ENCODE peak calls at places on chromosomes 16 and 17, in five cellular contexts. One of them, this sample, is unnamed. For H3K36me3, the result is how much of the 10 kb centered on the place peaks cover.

GRCh38 chr16:17251496-17251895 is 219.3 kb downstream of the XYLT1 start:
- DNase-seq in SK-N-SH: no peak
- DNase-seq in upper lobe of left lung: no peak
- DNase-seq in stomach: no peak
- DNase-seq in transverse colon: no peak
- DNase-seq in this sample: no peak

GRCh38 chr17:62819511-62820221 is 11.6 kb upstream of the MARCHF10 start:
- DNase-seq in SK-N-SH: peak
- DNase-seq in upper lobe of left lung: no peak
- DNase-seq in stomach: peak
- DNase-seq in transverse colon: peak
- DNase-seq in this sample: peak

GRCh38 chr16:84874004-84874435 is 54.2 kb downstream of the CRISPLD2 start:
- DNase-seq in stomach: no peak
- DNase-seq in transverse colon: no peak
- DNase-seq in upper lobe of left lung: no peak
- DNase-seq in SK-N-SH: peak
- DNase-seq in this sample: no peak

GRCh38 chr17:66948061-66948750 is 16.3 kb upstream of the CACNG4 start:
- DNase-seq in SK-N-SH: peak
- DNase-seq in stomach: no peak
- DNase-seq in transverse colon: no peak
- DNase-seq in upper lobe of left lung: no peak
- DNase-seq in this sample: no peak

GRCh38 chr17:13981881-13982280 is 87.4 kb upstream of the COX10 start:
- DNase-seq in SK-N-SH: peak
- DNase-seq in upper lobe of left lung: no peak
- DNase-seq in transverse colon: no peak
- DNase-seq in stomach: no peak
- DNase-seq in this sample: no peak

GRCh38 chr17:74738051-74738996 is 1.3 kb downstream of the RAB37 start:
- DNase-seq in upper lobe of left lung: no peak
- DNase-seq in SK-N-SH: no peak
- DNase-seq in transverse colon: peak
- DNase-seq in stomach: peak
- DNase-seq in this sample: no peak

GRCh38 chr16:81629896-81630631 is 149.0 kb upstream of the PLCG2 start:
- DNase-seq in transverse colon: no peak
- DNase-seq in SK-N-SH: no peak
- DNase-seq in stomach: no peak
- DNase-seq in upper lobe of left lung: peak
- DNase-seq in this sample: no peak

GRCh38 chr17:35129154-35129972 is 7.9 kb downstream of the FNDC8 start:
- DNase-seq in upper lobe of left lung: no peak
- DNase-seq in SK-N-SH: no peak
- DNase-seq in stomach: no peak
- DNase-seq in transverse colon: no peak
- DNase-seq in this sample: no peak

GRCh38 chr16:12999368-12999767 is 98.0 kb downstream of the SHISA9 start:
- DNase-seq in upper lobe of left lung: no peak
- DNase-seq in transverse colon: no peak
- DNase-seq in SK-N-SH: no peak
- DNase-seq in stomach: no peak
- DNase-seq in this sample: no peak

GRCh38 chr16:85789773-85790172 is 9.6 kb downstream of the EMC8 start:
- DNase-seq in stomach: no peak
- DNase-seq in upper lobe of left lung: no peak
- DNase-seq in transverse colon: no peak
- DNase-seq in SK-N-SH: no peak
- DNase-seq in this sample: no peak

GRCh38 chr17:77332981-77333685 is 192.4 kb downstream of the SEC14L1 start:
- DNase-seq in SK-N-SH: no peak
- DNase-seq in upper lobe of left lung: no peak
- DNase-seq in stomach: peak
- DNase-seq in transverse colon: no peak
- DNase-seq in this sample: peak

GRCh38 chr17:81139428-81139827 is 25.9 kb upstream of the PVALEF start:
- DNase-seq in stomach: no peak
- DNase-seq in transverse colon: no peak
- DNase-seq in upper lobe of left lung: peak
- DNase-seq in SK-N-SH: no peak
- DNase-seq in this sample: no peak

GRCh38 chr16:73530529-73530928 is 482.6 kb upstream of the ZFHX3 start:
- DNase-seq in SK-N-SH: no peak
- DNase-seq in transverse colon: no peak
- DNase-seq in stomach: no peak
- DNase-seq in upper lobe of left lung: no peak
- DNase-seq in this sample: no peak

GRCh38 chr17:4861052-4861451 is 27.9 kb downstream of the MINK1 start:
- DNase-seq in upper lobe of left lung: no peak
- DNase-seq in transverse colon: no peak
- DNase-seq in stomach: no peak
- DNase-seq in SK-N-SH: no peak
- DNase-seq in this sample: no peak

GRCh38 chr17:6415616-6416015 is 19.3 kb downstream of the AIPL1 start:
- DNase-seq in SK-N-SH: no peak
- DNase-seq in upper lobe of left lung: no peak
- DNase-seq in transverse colon: no peak
- DNase-seq in stomach: no peak
- DNase-seq in this sample: no peak

GRCh38 chr16:9042943-9043680 is 48.3 kb upstream of the HAPSTR1 start:
- DNase-seq in stomach: no peak
- DNase-seq in SK-N-SH: no peak
- DNase-seq in transverse colon: no peak
- DNase-seq in upper lobe of left lung: no peak
- DNase-seq in this sample: no peak

GRCh38 chr17:78472035-78472905 is 93.8 kb downstream of the PGS1 start:
- DNase-seq in transverse colon: no peak
- DNase-seq in upper lobe of left lung: no peak
- DNase-seq in stomach: no peak
- DNase-seq in SK-N-SH: no peak
- DNase-seq in this sample: no peak

GRCh38 chr16:16151315-16151714 is 72.0 kb downstream of the ABCC6 start:
- DNase-seq in SK-N-SH: no peak
- DNase-seq in upper lobe of left lung: no peak
- DNase-seq in transverse colon: no peak
- DNase-seq in stomach: no peak
- DNase-seq in this sample: no peak

GRCh38 chr16:53358884-53359283 is 75.4 kb upstream of the RBL2 start:
- DNase-seq in SK-N-SH: no peak
- DNase-seq in transverse colon: no peak
- DNase-seq in stomach: no peak
- DNase-seq in upper lobe of left lung: peak
- DNase-seq in this sample: no peak

GRCh38 chr16:29974291-29975133 is 844 bp downstream of the TAOK2 start:
- DNase-seq in stomach: no peak
- DNase-seq in transverse colon: peak
- DNase-seq in SK-N-SH: peak
- DNase-seq in upper lobe of left lung: no peak
- DNase-seq in this sample: peak

GRCh38 chr16:14071576-14072271 is 605 bp downstream of the MRTFB start:
- DNase-seq in transverse colon: no peak
- DNase-seq in upper lobe of left lung: no peak
- DNase-seq in stomach: no peak
- DNase-seq in SK-N-SH: no peak
- DNase-seq in this sample: no peak

GRCh38 chr17:73838815-73839214 is 194.6 kb upstream of the SDK2 start:
- DNase-seq in upper lobe of left lung: no peak
- DNase-seq in transverse colon: no peak
- DNase-seq in stomach: no peak
- DNase-seq in SK-N-SH: peak
- DNase-seq in this sample: no peak

GRCh38 chr17:21199311-21199710 is 14.7 kb downstream of the TMEM11 start:
- DNase-seq in transverse colon: no peak
- DNase-seq in SK-N-SH: no peak
- DNase-seq in upper lobe of left lung: no peak
- DNase-seq in stomach: no peak
- DNase-seq in this sample: no peak

GRCh38 chr17:82234211-82235055 is 5.6 kb downstream of the SLC16A3 start:
- DNase-seq in upper lobe of left lung: peak
- DNase-seq in stomach: no peak
- DNase-seq in SK-N-SH: no peak
- DNase-seq in transverse colon: no peak
- DNase-seq in this sample: peak

GRCh38 chr17:19248923-19249574 is 11.9 kb downstream of the EPN2 start:
- DNase-seq in SK-N-SH: no peak
- DNase-seq in upper lobe of left lung: no peak
- DNase-seq in stomach: no peak
- DNase-seq in transverse colon: peak
- DNase-seq in this sample: no peak

GRCh38 chr16:48583075-48584065 is 26.6 kb downstream of the N4BP1 start:
- DNase-seq in transverse colon: no peak
- DNase-seq in upper lobe of left lung: no peak
- DNase-seq in SK-N-SH: no peak
- DNase-seq in stomach: no peak
- DNase-seq in this sample: no peak

GRCh38 chr17:2724783-2725164 is 13.2 kb upstream of the CLUH start:
- DNase-seq in upper lobe of left lung: peak
- DNase-seq in stomach: peak
- DNase-seq in transverse colon: peak
- DNase-seq in SK-N-SH: no peak
- DNase-seq in this sample: no peak

GRCh38 chr16:24396350-24397271 is 140.5 kb downstream of the CACNG3 start:
- DNase-seq in stomach: no peak
- DNase-seq in transverse colon: no peak
- DNase-seq in upper lobe of left lung: no peak
- DNase-seq in SK-N-SH: no peak
- DNase-seq in this sample: no peak

GRCh38 chr17:72117470-72117747 is 3.4 kb upstream of the SOX9 start:
- DNase-seq in stomach: no peak
- DNase-seq in SK-N-SH: no peak
- DNase-seq in upper lobe of left lung: no peak
- DNase-seq in transverse colon: no peak
- DNase-seq in this sample: no peak

DNA sequence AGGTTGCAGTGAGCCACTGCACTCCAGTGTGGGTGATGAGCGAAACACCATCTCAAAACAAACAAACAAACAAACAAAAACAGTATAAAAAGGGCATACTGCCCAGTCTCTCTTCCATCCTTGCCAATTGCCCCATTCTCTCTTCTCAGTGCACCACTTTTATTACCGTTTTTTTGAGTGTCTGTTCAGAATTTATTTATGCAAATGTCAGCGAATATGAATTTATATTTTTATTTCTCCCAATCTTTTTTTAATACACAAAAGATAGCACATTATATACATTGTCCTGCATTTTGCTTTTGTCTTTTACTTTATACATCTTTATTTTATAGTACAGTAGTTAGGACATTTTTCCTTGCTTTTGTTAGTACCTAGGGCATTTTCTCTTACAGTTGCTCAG is 19.6 kb downstream of the RNF135 start:
- DNase-seq in upper lobe of left lung: no peak
- DNase-seq in SK-N-SH: no peak
- DNase-seq in transverse colon: no peak
- DNase-seq in stomach: no peak
- DNase-seq in this sample: no peak
- TF ChIP-seq POLR2AphosphoS5 in upper lobe of left lung: no peak
- TF ChIP-seq POLR2AphosphoS5 in SK-N-SH: no peak
- TF ChIP-seq POLR2AphosphoS5 in transverse colon: no peak
- TF ChIP-seq POLR2AphosphoS5 in stomach: no peak
- TF ChIP-seq POLR2AphosphoS5 in this sample: no peak

GRCh38 chr16:57066625-57067024 is 25.8 kb upstream of the CPNE2 start:
- DNase-seq in transverse colon: no peak
- DNase-seq in stomach: no peak
- DNase-seq in upper lobe of left lung: no peak
- DNase-seq in SK-N-SH: no peak
- DNase-seq in this sample: no peak

GRCh38 chr16:57061084-57061905 is 31.1 kb upstream of the CPNE2 start:
- DNase-seq in transverse colon: peak
- DNase-seq in stomach: peak
- DNase-seq in SK-N-SH: peak
- DNase-seq in upper lobe of left lung: peak
- DNase-seq in this sample: peak

GRCh38 chr16:57067347-57067746 is 25.0 kb upstream of the CPNE2 start:
- DNase-seq in stomach: no peak
- DNase-seq in SK-N-SH: no peak
- DNase-seq in upper lobe of left lung: no peak
- DNase-seq in transverse colon: no peak
- DNase-seq in this sample: no peak

GRCh38 chr16:57062329-57062728 is 30.1 kb upstream of the CPNE2 start:
- DNase-seq in transverse colon: no peak
- DNase-seq in SK-N-SH: peak
- DNase-seq in stomach: no peak
- DNase-seq in upper lobe of left lung: no peak
- DNase-seq in this sample: no peak

GRCh38 chr16:57064995-57065394 is 27.4 kb upstream of the CPNE2 start:
- DNase-seq in transverse colon: no peak
- DNase-seq in upper lobe of left lung: no peak
- DNase-seq in SK-N-SH: no peak
- DNase-seq in stomach: no peak
- DNase-seq in this sample: no peak
- TF ChIP-seq EP300 in transverse colon: no peak
- TF ChIP-seq EP300 in upper lobe of left lung: no peak
- TF ChIP-seq EP300 in SK-N-SH: no peak
- TF ChIP-seq EP300 in stomach: no peak
- TF ChIP-seq EP300 in this sample: no peak

DNA sequence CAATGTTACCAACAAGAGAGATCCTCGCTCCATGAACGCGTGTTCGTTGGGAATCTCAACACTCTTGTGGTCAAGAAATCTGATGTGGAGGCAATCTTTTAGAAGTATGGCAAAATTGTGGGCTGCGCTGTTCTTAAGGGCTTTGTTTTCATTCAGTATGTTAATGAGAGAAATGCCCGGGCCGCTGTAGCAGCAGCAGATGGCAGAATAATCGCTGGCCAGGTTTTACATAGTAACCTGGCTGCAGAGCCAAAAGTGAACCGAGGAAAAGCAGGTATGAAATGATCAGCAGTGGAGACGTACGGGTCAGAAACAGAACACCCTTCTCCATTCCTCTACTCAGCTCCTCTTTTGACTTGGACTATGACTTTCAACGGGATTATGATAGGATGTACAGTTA is 13.3 kb downstream of the SOCS1 start:
- DNase-seq in stomach: no peak
- DNase-seq in upper lobe of left lung: no peak
- DNase-seq in SK-N-SH: no peak
- DNase-seq in transverse colon: no peak
- DNase-seq in this sample: no peak
- H3K36me3 ChIP-seq in stomach: under half
- H3K36me3 ChIP-seq in upper lobe of left lung: under half
- H3K36me3 ChIP-seq in SK-N-SH: under half
- H3K36me3 ChIP-seq in transverse colon: under half
- H3K36me3 ChIP-seq in this sample: under half

GRCh38 chr16:1379054-1379862 is 27.5 kb downstream of the GNPTG start:
- DNase-seq in transverse colon: peak
- DNase-seq in upper lobe of left lung: peak
- DNase-seq in stomach: peak
- DNase-seq in SK-N-SH: peak
- DNase-seq in this sample: peak
- TF ChIP-seq POLR2AphosphoS5 in transverse colon: no peak
- TF ChIP-seq POLR2AphosphoS5 in upper lobe of left lung: peak
- TF ChIP-seq POLR2AphosphoS5 in stomach: no peak
- TF ChIP-seq POLR2AphosphoS5 in SK-N-SH: peak
- TF ChIP-seq POLR2AphosphoS5 in this sample: peak

DNA sequence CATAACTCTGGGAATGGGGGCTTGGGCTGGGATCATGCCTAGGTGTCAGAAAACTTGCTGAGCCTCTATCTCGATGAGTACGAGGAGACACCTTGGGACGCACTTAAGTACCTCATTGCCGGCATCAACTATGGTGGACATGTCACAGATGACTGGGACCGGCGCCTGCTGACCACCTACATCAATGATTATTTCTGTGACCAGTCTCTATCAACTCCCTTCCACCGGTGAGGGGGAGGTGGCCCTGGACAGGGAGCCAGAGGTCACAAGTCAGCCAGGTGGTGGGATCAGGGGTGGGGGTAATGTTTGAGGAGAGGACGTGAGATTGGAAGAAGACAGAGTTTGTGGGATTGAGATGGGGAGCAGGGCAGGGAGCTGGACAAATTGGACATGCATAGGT is 3.4 kb upstream of the KDM6B start:
- DNase-seq in upper lobe of left lung: no peak
- DNase-seq in SK-N-SH: no peak
- DNase-seq in transverse colon: no peak
- DNase-seq in stomach: no peak
- DNase-seq in this sample: no peak
- TF ChIP-seq EP300 in upper lobe of left lung: no peak
- TF ChIP-seq EP300 in SK-N-SH: no peak
- TF ChIP-seq EP300 in transverse colon: no peak
- TF ChIP-seq EP300 in stomach: no peak
- TF ChIP-seq EP300 in this sample: no peak